ENCODE peak calls at places on chromosomes 2 and 18, in six cellular contexts. J is tibial artery, P is PC-9, N is HCT116, R is osteocyte, L is fibroblast of lung. I is an unnamed sample.

GRCh38 chr18:74281011-74281638 is 10.6 kb downstream of the CYB5A start:
- DNase-seq in R (no peak), N (no peak), P (no peak), J (no peak), L (no peak), I (no peak)

GRCh38 chr2:128682266-128682665 is 363.6 kb upstream of the HS6ST1 start:
- DNase-seq in L (no peak), P (no peak), J (no peak), N (no peak), R (peak), I (no peak)

GRCh38 chr2:112187805-112188596 is 49.8 kb downstream of the FBLN7 start:
- DNase-seq in L (no peak), R (peak), P (no peak), J (no peak), N (peak), I (no peak)

GRCh38 chr2:201403904-201404303 is 46.8 kb upstream of the FLACC1 start:
- DNase-seq in J (no peak), N (no peak), L (peak), P (no peak), R (no peak), I (no peak)

GRCh38 chr18:48680339-48680738 is 141.5 kb downstream of the CTIF start:
- DNase-seq in J (no peak), P (no peak), R (no peak), N (no peak), L (no peak), I (no peak)

GRCh38 chr2:239611222-239611795 is 210.5 kb upstream of the HDAC4 start:
- DNase-seq in L (no peak), P (no peak), N (no peak), J (no peak), R (peak), I (no peak)

GRCh38 chr2:79860233-79861058 is 347.6 kb downstream of the CTNNA2 start:
- DNase-seq in P (no peak), N (no peak), J (no peak), R (no peak), L (peak), I (no peak)

GRCh38 chr18:67144342-67144741 is 372.2 kb downstream of the DSEL start:
- DNase-seq in J (no peak), P (no peak), R (no peak), N (no peak), L (no peak), I (no peak)

GRCh38 chr2:227473019-227473461 is 1.1 kb downstream of the AGFG1 start:
- DNase-seq in P (no peak), L (no peak), R (no peak), J (no peak), N (no peak), I (no peak)

GRCh38 chr2:134212726-134213125 is 41.1 kb upstream of the MGAT5 start:
- DNase-seq in J (no peak), N (no peak), R (no peak), P (no peak), L (no peak), I (no peak)

GRCh38 chr2:238493880-238494572 is 67.3 kb downstream of the ASB1 start:
- DNase-seq in J (no peak), L (no peak), N (no peak), R (no peak), P (no peak), I (no peak)

GRCh38 chr18:54766631-54767030 is 61.6 kb upstream of the RAB27B start:
- DNase-seq in P (no peak), R (no peak), N (no peak), L (no peak), J (no peak), I (no peak)

GRCh38 chr2:139645617-139646016 is 865.4 kb upstream of the NXPH2 start:
- DNase-seq in R (no peak), N (no peak), J (no peak), L (no peak), P (peak), I (no peak)

GRCh38 chr2:86011449-86011941 is 94.2 kb downstream of the POLR1A start:
- DNase-seq in P (peak), N (no peak), J (no peak), R (no peak), L (no peak), I (no peak)

GRCh38 chr2:90069290-90069894 is 1377.9 kb downstream of the RPIA start:
- DNase-seq in P (peak), R (no peak), N (no peak), L (peak), J (no peak), I (peak)

GRCh38 chr2:239561448-239562001 is 160.7 kb upstream of the HDAC4 start:
- DNase-seq in J (peak), R (no peak), P (no peak), N (no peak), L (peak), I (no peak)

GRCh38 chr2:30631051-30631671 is 176.1 kb downstream of the CAPN13 start:
- DNase-seq in J (no peak), L (no peak), P (no peak), R (no peak), N (no peak), I (no peak)

GRCh38 chr2:135547311-135547710 is 16.0 kb downstream of the R3HDM1 start:
- DNase-seq in J (no peak), P (no peak), N (no peak), R (no peak), L (no peak), I (no peak)

GRCh38 chr2:27191107-27191829 is 20.6 kb upstream of the ATRAID start:
- DNase-seq in P (peak), R (no peak), L (peak), N (peak), J (peak), I (peak)

GRCh38 chr2:44273596-44273995 is 1.7 kb upstream of the SLC3A1 start:
- DNase-seq in N (no peak), P (no peak), J (no peak), L (peak), R (no peak), I (no peak)

GRCh38 chr2:138610201-138610945 is 108.8 kb downstream of the SPOPL start:
- DNase-seq in N (no peak), R (no peak), J (no peak), P (no peak), L (no peak), I (no peak)

GRCh38 chr18:22585821-22586220 is 168.1 kb upstream of the CTAGE1 start:
- DNase-seq in N (no peak), J (no peak), R (no peak), L (no peak), P (no peak), I (no peak)

GRCh38 chr2:80560298-80560697 is 255.7 kb upstream of the LRRTM1 start:
- DNase-seq in R (no peak), J (no peak), P (no peak), N (no peak), L (no peak), I (no peak)

GRCh38 chr2:188414412-188414811 is 122.7 kb downstream of the GULP1 start:
- DNase-seq in R (no peak), N (no peak), J (no peak), L (peak), P (no peak), I (no peak)

GRCh38 chr2:222304737-222305509 is 6.1 kb upstream of the PAX3 start:
- DNase-seq in P (no peak), N (no peak), L (no peak), R (no peak), J (no peak), I (no peak)

GRCh38 chr2:160228141-160228963 is 28.3 kb upstream of the ITGB6 start:
- DNase-seq in P (no peak), L (peak), R (no peak), J (no peak), N (no peak), I (no peak)

GRCh38 chr2:47907097-47907781 is 941 bp upstream of the FBXO11 start:
- DNase-seq in L (no peak), J (peak), R (no peak), P (peak), N (no peak), I (no peak)

GRCh38 chr2:75064691-75065396 is 106.4 kb downstream of the POLE4 start:
- DNase-seq in P (peak), J (peak), L (peak), N (peak), R (no peak), I (peak)

GRCh38 chr18:37299471-37300304 is 265.9 kb downstream of the CELF4 start:
- DNase-seq in J (peak), L (peak), R (peak), P (peak), N (peak), I (peak)

GRCh38 chr2:233563663-233564430 is 2.7 kb downstream of the USP40 start:
- DNase-seq in R (no peak), N (no peak), P (no peak), J (peak), L (no peak), I (no peak)

GRCh38 chr2:102166189-102166845 is 20.5 kb upstream of the IL1RL2 start:
- DNase-seq in N (no peak), P (no peak), J (peak), L (peak), R (no peak), I (peak)

GRCh38 chr2:215171151-215171550 is 32.7 kb upstream of the ABCA12 start:
- DNase-seq in L (peak), N (no peak), R (no peak), J (no peak), P (no peak), I (no peak)

GRCh38 chr18:62131305-62131909 is 55.4 kb downstream of the PIGN start:
- DNase-seq in J (peak), R (no peak), L (peak), P (peak), N (peak), I (peak)

GRCh38 chr2:1738646-1739302 is 5.5 kb downstream of the PXDN start:
- DNase-seq in L (peak), R (no peak), N (no peak), P (no peak), J (no peak), I (no peak)

GRCh38 chr2:71788186-71788525 is 334.8 kb downstream of the DYSF start:
- DNase-seq in L (no peak), P (no peak), N (no peak), J (no peak), R (peak), I (no peak)

GRCh38 chr18:69718912-69719547 is 228.6 kb downstream of the CD226 start:
- DNase-seq in J (no peak), R (no peak), L (no peak), N (no peak), P (no peak), I (no peak)

GRCh38 chr2:170365003-170365402 is 187.1 kb downstream of the MYO3B start:
- DNase-seq in R (no peak), L (no peak), P (no peak), J (no peak), N (no peak), I (no peak)

GRCh38 chr18:9949861-9950260 is 36.0 kb downstream of the VAPA start:
- DNase-seq in L (no peak), J (no peak), N (no peak), P (no peak), R (no peak), I (no peak)
- TF ChIP-seq CTCF in L (no peak), J (no peak), N (no peak), P (no peak), R (no peak), I (no peak)

GRCh38 chr2:106638043-106638442 is 150.9 kb downstream of the CD8B2 start:
- DNase-seq in N (no peak), R (no peak), P (no peak), J (no peak), L (peak), I (no peak)
- TF ChIP-seq CTCF in N (peak), R (peak), P (peak), J (peak), L (no peak), I (peak)

GRCh38 chr18:32937007-32937540 is 164.3 kb upstream of the KLHL14 start:
- DNase-seq in J (no peak), P (no peak), R (no peak), L (no peak), N (no peak), I (no peak)
- TF ChIP-seq CTCF in J (no peak), P (no peak), R (no peak), L (no peak), N (no peak), I (no peak)

GRCh38 chr2:173955867-173956266 is 9.3 kb downstream of the SP3 start:
- DNase-seq in L (no peak), J (no peak), N (no peak), P (no peak), R (no peak), I (no peak)

GRCh38 chr2:173953047-173953424 is 12.1 kb downstream of the SP3 start:
- DNase-seq in R (no peak), J (no peak), P (no peak), N (no peak), L (no peak), I (no peak)

GRCh38 chr2:173957517-173957916 is 7.7 kb downstream of the SP3 start:
- DNase-seq in P (no peak), R (no peak), J (no peak), L (peak), N (no peak), I (no peak)

GRCh38 chr2:173956454-173956853 is 8.7 kb downstream of the SP3 start:
- DNase-seq in R (no peak), J (no peak), N (no peak), L (no peak), P (no peak), I (no peak)

GRCh38 chr2:173955004-173955403 is 10.2 kb downstream of the SP3 start:
- DNase-seq in P (no peak), J (no peak), R (no peak), L (no peak), N (no peak), I (no peak)
- TF ChIP-seq CTCF in P (no peak), J (no peak), R (no peak), L (no peak), N (peak), I (no peak)

DNA sequence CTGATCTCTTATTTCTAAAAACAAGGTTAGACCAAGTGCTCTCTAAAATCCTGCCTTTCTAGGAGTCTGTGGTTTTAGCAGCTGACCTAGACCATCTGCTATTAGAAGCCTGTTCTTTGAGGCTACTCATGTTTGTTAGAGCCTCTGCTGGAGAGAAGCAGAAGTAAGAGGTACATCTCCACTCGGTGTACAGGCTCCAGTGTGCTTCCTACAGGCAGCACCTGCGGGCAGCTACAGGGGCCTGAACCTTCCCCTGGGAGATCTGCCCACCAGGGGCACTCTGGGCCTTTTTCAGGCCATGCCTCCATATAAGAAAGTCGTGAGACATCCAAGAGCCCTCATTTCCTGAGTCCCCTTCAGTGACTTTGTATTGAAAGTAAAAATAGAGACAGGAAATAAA is 31.6 kb downstream of the ONECUT2 start:
- DNase-seq in R (no peak), N (no peak), P (no peak), L (no peak), J (no peak), I (no peak)
- TF ChIP-seq CTCF in R (no peak), N (no peak), P (no peak), L (no peak), J (no peak), I (no peak)

GRCh38 chr18:76382265-76382664 is 112.8 kb downstream of the ZNF516 start:
- DNase-seq in R (no peak), J (no peak), P (no peak), L (no peak), N (no peak), I (no peak)

GRCh38 chr18:76379226-76380126 is 115.6 kb downstream of the ZNF516 start:
- DNase-seq in P (no peak), L (no peak), N (no peak), R (no peak), J (no peak), I (no peak)

GRCh38 chr18:76380127-76380729 is 114.8 kb downstream of the ZNF516 start:
- DNase-seq in P (no peak), R (no peak), J (no peak), L (no peak), N (no peak), I (no peak)

GRCh38 chr18:76378526-76379215 is 116.4 kb downstream of the ZNF516 start:
- DNase-seq in P (no peak), R (no peak), J (no peak), L (no peak), N (no peak), I (no peak)

DNA sequence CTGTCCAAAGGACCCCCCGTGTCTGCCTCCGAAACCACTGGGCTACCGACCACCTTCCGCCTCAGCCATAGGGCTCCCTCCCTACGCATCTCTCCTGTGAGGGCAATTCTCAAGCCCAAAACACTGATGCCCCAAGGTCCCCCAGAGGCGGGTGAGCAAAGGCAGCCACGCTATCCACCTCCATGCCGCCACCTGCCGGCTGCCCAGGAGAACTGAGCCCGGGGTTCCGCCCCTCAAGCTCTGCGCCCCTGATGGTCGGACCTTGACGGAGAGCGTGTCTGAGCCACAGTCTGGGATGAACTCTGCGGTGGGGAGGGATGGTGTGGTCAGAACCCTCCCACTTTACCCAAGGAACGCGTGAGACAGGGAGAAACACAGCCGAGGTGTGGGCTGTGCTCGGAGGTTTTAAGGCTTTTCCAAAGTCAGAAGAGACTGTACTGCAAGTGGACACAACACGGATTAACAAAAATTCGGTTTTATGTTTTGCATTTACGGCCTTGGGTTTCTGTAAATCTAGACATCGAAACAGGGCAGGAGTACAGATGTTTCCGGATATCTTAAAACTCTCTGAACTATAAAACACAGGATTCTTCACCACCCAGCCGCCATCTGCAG is 114.1 kb downstream of the ZNF516 start:
- DNase-seq in P (no peak), R (no peak), L (no peak), J (no peak), N (peak), I (no peak)
- TF ChIP-seq CTCF in P (peak), R (peak), L (peak), J (no peak), N (peak), I (no peak)

DNA sequence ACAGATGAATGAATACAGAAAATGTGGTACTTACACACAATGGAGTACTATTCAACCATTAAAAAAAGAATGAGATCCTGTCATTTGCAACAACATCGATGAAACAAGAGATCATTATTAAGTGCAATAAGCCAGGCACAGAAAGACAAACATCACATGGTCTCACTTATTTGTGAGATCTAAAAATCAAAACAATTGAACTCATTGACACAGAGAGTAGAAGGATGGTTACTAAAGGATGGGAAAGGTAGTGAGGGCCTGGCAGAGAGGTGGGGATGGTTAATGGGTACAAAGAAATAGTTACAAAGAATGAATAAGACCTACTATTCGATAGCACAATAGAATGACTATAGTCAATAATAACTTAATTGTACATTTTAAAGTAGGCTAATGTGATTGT is 393.5 kb downstream of the SATB2 start:
- DNase-seq in N (no peak), P (no peak), R (no peak), J (no peak), L (no peak), I (no peak)
- TF ChIP-seq CTCF in N (no peak), P (no peak), R (no peak), J (no peak), L (no peak), I (no peak)

DNA sequence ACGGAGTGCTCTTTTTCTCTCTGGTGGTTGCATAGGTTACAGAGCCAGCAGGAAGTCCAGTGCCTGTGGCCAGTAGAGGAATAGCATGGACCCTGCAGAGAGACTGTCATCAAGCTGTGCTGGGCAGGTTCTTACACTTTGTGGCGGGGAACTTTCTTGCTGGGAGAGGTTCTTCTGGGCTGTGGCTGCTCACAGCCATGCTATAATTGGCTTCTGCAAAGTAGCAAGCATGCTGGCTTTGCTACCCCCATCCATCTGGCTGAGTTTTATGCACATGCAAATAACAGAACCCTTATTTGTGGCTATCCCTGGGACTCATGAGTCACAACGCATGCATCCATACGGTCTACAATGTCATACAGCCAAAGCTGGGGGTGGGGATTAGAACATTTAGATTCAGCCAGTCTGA is 68.9 kb downstream of the PLCL1 start:
- DNase-seq in R (no peak), L (peak), P (no peak), J (no peak), N (no peak), I (no peak)
- TF ChIP-seq CTCF in R (no peak), L (no peak), P (no peak), J (no peak), N (peak), I (no peak)

I was measured in Calu3.